ENCODE peak calls at places on chromosomes 11 and 22, in four cellular contexts. V, I, H and K are unnamed samples.
A peak's percentile ranks its signal among the peaks of the same experiment; 100 is the strongest.

GRCh38 chr22:32261306-32261705 is 6.2 kb upstream of the SLC5A4 start:
- DNase-seq in V (no peak), I (no peak), H (no peak), K (no peak)

GRCh38 chr11:61552108-61552635 is 28.7 kb downstream of the SYT7 start:
- DNase-seq in V (no peak), I (no peak), H (no peak), K (no peak)

GRCh38 chr11:77174559-77174958 is 46.5 kb downstream of the MYO7A start:
- DNase-seq in V (no peak), I (no peak), H (no peak), K (no peak)

GRCh38 chr11:18853086-18853720 is 61.6 kb upstream of the PTPN5 start:
- DNase-seq in V (no peak), I (peak; percentile 19), H (no peak), K (no peak)

GRCh38 chr22:37282385-37282677 is at the start of gene CYTH4:
- DNase-seq in V (peak; percentile 52), I (no peak), H (peak; percentile 93), K (peak; percentile 89)

GRCh38 chr11:73520358-73521061 is 77.4 kb downstream of the FAM168A start:
- DNase-seq in V (no peak), I (peak; percentile 22), H (no peak), K (no peak)

GRCh38 chr11:20670932-20671403 is 1.6 kb downstream of the NELL1 start:
- DNase-seq in V (no peak), I (no peak), H (no peak), K (no peak)

GRCh38 chr11:71331631-71332030 is 79.3 kb upstream of the SHANK2 start:
- DNase-seq in V (no peak), I (no peak), H (peak; percentile 32), K (peak; percentile 45)

GRCh38 chr11:117419136-117419914 is 91.7 kb downstream of the CEP164 start:
- DNase-seq in V (no peak), I (peak; percentile 49), H (peak; percentile 24), K (peak; percentile 25)
- H3K4me3 ChIP-seq in V (no peak overlapping the region), I (no peak overlapping the region), H (no peak overlapping the region), K (no peak overlapping the region)

DNA sequence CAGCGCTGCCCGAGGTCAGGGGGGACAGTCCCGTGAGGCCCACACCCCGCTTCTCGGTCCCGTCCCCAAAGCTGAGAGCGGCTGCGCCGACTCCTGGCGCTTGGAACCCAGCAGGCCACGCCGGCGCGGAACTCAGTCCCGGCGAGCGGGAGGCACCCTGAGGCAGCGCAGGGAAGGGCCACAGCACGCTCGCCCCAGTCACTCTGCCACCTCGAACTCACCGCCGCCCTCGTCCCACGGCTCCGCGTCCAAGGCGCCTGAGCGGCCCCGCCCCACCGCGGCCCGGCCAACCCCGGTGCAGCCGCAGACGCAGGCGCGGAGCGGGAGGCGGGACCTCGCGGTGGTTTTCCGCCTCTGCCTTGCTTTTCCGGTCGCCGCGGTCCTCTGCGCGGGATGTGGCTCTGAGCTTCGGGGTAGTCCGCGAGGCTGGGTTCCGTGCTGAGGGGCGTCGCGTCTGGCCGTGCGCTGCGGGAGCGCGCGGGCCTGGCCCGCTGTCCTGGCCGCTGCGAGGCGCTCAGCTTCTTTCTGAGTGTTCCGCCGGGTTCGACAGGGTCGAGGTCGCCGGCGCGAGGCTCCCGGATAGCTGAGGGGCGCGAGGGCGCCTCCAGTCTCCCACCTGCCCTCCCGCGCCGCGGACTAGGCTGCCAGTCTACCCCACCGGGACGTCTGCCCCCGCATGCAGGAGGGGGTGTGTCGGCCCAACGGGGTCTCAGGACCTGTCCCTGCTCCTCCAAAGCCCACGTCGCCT is at the start of gene CDPF1:
- DNase-seq in V (peak; percentile 89), I (peak; percentile 75), H (peak; percentile 97), K (peak; percentile 96)
- TF ChIP-seq CTCF in V (no peak), I (peak; percentile 1), H (no peak), K (peak; percentile 7)

GRCh38 chr22:23221351-23221804 is 41.1 kb downstream of the BCR start:
- DNase-seq in V (no peak), I (no peak), H (no peak), K (no peak)
- H3K4me1 ChIP-seq in V (peaks cover 8% of the 10 kb centered on the region), I (peaks cover 43% of the 10 kb centered on the region), H (peaks cover 60% of the 10 kb centered on the region), K (peaks cover 94% of the 10 kb centered on the region)

GRCh38 chr11:67996051-67996450 is 7.8 kb downstream of the UNC93B1 start:
- DNase-seq in V (no peak), I (no peak), H (peak; percentile 43), K (peak; percentile 42)
- H3K4me3 ChIP-seq in V (no peak overlapping the region), I (no peak overlapping the region), H (no peak overlapping the region), K (no peak overlapping the region)

GRCh38 chr22:16827506-16827905 is 2.3 kb upstream of the XKR3 start:
- DNase-seq in V (no peak), I (no peak), H (no peak), K (no peak)
- TF ChIP-seq CTCF in V (no peak), I (no peak), H (no peak), K (no peak)

DNA sequence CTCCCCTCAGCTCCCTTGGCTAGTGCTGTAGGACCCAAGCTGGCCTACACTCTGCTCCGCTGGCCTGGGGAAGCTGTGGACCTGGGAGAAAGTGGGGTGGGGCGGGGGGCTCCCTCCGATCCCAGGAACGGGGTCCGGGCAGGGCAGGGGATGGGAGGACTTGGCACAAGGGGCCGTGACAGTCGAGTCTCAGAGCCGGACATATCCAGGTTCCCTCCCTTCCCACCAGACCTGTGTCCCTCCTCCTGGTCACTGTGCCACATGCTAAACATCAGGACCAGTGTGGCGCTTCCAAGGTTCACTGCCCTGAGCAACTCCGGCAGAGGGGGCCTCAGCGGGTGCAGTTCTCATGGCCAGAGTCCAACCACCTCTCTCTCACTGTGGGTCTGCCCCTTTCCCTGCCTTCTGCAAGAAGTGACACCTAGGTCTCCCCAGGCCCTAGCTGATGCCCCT is 2.0 kb downstream of the DUSP8 start:
- DNase-seq in V (peak; percentile 27), I (no peak), H (no peak), K (no peak)
- H3K4me1 ChIP-seq in V (peaks cover 3% of the 10 kb centered on the region), I (peaks cover 4% of the 10 kb centered on the region), H (peaks cover 81% of the 10 kb centered on the region), K (peaks cover 15% of the 10 kb centered on the region)

GRCh38 chr11:7485136-7485853 is at the start of gene OLFML1:
- DNase-seq in V (no peak), I (no peak), H (no peak), K (no peak)
- H3K4me3 ChIP-seq in V (no peak within 1 kb of the TSS), I (no peak within 1 kb of the TSS), H (peak within 1 kb of the TSS; percentile 16), K (peak within 1 kb of the TSS; percentile 52)